ENCODE peak calls at places on chromosomes 1 and 21, in five cellular contexts. I, H, X, T and A are unnamed samples.
A peak's percentile ranks its signal among the peaks of the same experiment; 100 is the strongest.

GRCh38 chr1:172269084-172269483 is 151.4 kb upstream of the C1orf105 start:
- DNase-seq in I (no peak), H (no peak), X (no peak), T (no peak), A (no peak)

GRCh38 chr1:53127546-53127945 is 14.9 kb downstream of the SLC1A7 start:
- DNase-seq in I (no peak), H (no peak), X (no peak), T (no peak), A (no peak)

GRCh38 chr1:244054247-244054923 is 3.3 kb downstream of the ZBTB18 start:
- DNase-seq in I (no peak), H (no peak), X (no peak), T (no peak), A (no peak)

GRCh38 chr1:56551691-56552090 is 27.7 kb downstream of the PLPP3 start:
- DNase-seq in I (no peak), H (no peak), X (no peak), T (no peak), A (no peak)

GRCh38 chr1:79679916-79680315 is 673.4 kb upstream of the ADGRL4 start:
- DNase-seq in I (no peak), H (no peak), X (no peak), T (no peak), A (peak; percentile 22)

GRCh38 chr21:27391990-27392389 is 425.1 kb upstream of the ADAMTS5 start:
- DNase-seq in I (no peak), H (no peak), X (no peak), T (no peak), A (no peak)

GRCh38 chr1:53075206-53075605 is 13.2 kb downstream of the PODN start:
- DNase-seq in I (no peak), H (no peak), X (no peak), T (peak; percentile 7), A (no peak)

GRCh38 chr1:201022824-201023516 is 544 bp downstream of the KIF21B start:
- DNase-seq in I (no peak), H (no peak), X (no peak), T (no peak), A (no peak)

GRCh38 chr1:225772323-225772768 is 5.3 kb upstream of the SRP9 start:
- DNase-seq in I (peak; percentile 81), H (peak; percentile 91), X (no peak), T (peak; percentile 76), A (peak; percentile 89)

GRCh38 chr21:39637197-39637970 is 24.6 kb downstream of the B3GALT5 start:
- DNase-seq in I (no peak), H (no peak), X (no peak), T (no peak), A (no peak)

GRCh38 chr1:177928194-177928593 is 41.7 kb downstream of the SEC16B start:
- DNase-seq in I (peak; percentile 31), H (peak; percentile 35), X (no peak), T (no peak), A (peak; percentile 27)

GRCh38 chr1:245079021-245079609 is 75.7 kb upstream of the KIF26B start:
- DNase-seq in I (peak; percentile 55), H (peak; percentile 52), X (no peak), T (no peak), A (peak; percentile 69)

DNA sequence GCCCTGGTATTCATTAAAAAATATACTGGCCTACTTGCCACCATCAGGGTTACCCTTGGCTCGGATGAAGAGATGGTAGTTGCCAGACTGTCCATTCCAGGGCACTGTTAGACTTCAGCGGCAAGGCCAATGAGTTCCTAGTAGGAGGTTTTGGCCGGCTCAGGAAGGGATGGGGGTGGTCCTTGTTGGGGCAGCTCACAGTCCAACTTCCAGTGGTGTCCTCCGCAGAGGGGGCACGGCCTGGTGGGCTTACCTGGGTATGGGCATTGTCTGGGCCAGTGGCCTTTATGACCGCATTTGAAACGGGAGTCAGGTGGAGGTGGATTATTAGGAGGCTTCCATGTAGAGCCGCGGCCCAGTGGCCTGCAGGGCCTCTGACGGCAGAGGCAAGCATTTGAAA is 139.1 kb upstream of the ETV3 start:
- DNase-seq in I (no peak), H (no peak), X (no peak), T (no peak), A (no peak)
- H3K27me3 ChIP-seq in I (peaks cover 3% of the 10 kb centered on the region), H (no peaks in the 10 kb centered on the region), X (peaks cover 4% of the 10 kb centered on the region), T (peaks cover 92% of the 10 kb centered on the region), A (peaks cover 2% of the 10 kb centered on the region)

GRCh38 chr21:36135391-36136094 is 664 bp downstream of the CBR3 start:
- DNase-seq in I (peak; percentile 74), H (peak; percentile 52), X (peak; percentile 37), T (peak; percentile 83), A (peak; percentile 79)
- H3K4me3 ChIP-seq in I (peak overlapping the region; percentile 70), H (peak overlapping the region; percentile 31), X (peak overlapping the region; percentile 72), T (peak overlapping the region; percentile 75), A (peak overlapping the region; percentile 42)

DNA sequence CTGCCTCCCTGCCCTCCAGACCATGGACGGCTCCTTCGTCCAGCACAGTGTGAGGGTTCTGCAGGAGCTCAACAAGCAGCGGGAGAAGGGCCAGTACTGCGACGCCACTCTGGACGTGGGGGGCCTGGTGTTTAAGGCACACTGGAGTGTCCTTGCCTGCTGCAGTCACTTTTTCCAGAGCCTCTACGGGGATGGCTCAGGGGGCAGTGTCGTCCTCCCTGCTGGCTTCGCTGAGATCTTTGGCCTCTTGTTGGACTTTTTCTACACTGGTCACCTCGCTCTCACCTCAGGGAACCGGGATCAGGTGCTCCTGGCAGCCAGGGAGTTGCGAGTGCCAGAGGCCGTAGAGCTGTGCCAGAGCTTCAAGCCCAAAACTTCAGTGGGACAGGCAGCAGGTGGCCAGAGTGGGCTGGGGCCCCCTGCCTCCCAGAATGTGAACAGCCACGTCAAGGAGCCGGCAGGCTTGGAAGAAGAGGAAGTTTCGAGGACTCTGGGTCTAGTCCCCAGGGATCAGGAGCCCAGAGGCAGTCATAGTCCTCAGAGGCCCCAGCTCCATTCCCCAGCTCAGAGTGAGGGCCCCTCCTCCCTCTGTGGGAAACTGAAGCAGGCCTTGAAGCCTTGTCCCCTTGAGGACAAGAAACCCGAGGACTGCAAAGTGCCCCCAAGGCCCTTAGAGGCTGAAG is 935 bp downstream of the ZBTB48 start:
- DNase-seq in I (no peak), H (no peak), X (no peak), T (no peak), A (no peak)
- TF ChIP-seq CTCF in I (peak; percentile 41), H (no peak), X (no peak), T (no peak), A (peak; percentile 13)

GRCh38 chr21:44840771-44841170 is 22.9 kb upstream of the SUMO3 start:
- DNase-seq in I (no peak), H (no peak), X (no peak), T (no peak), A (no peak)
- H3K27me3 ChIP-seq in I (peaks cover 22% of the 10 kb centered on the region), H (no peaks in the 10 kb centered on the region), X (peaks cover 7% of the 10 kb centered on the region), T (no peaks in the 10 kb centered on the region), A (no peaks in the 10 kb centered on the region)

DNA sequence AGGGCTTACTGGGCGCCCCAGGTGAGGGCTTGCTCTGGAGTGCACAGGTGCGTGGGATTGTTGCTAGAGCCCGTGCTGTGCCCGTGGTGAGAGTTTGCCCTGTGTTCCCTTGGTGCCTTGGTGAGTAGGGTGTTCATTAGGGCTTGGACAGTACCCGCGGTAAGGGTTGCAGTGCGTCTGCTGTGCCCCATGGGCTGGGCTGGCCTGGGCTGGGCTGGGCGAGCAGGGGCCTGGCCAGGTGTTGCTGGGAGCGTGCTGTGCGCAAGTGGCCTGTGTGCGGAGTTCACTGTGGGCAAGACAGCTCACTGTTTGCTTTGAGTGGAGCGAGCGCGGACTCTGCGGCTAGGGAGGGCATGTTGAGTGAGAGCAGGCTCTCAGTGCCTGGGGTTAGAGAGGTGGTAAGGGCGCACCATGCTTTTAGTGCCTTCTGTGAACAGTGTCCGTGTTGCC is 724 bp downstream of the CR1L start:
- DNase-seq in I (no peak), H (no peak), X (no peak), T (no peak), A (no peak)
- H3K4me3 ChIP-seq in I (peak overlapping the region; percentile 54), H (peak overlapping the region; percentile 42), X (peak overlapping the region; percentile 54), T (peak overlapping the region; percentile 76), A (no peak overlapping the region)

GRCh38 chr1:76137746-76138145 is 63.2 kb downstream of the ST6GALNAC3 start:
- DNase-seq in I (no peak), H (no peak), X (no peak), T (no peak), A (no peak)

GRCh38 chr1:76141898-76142297 is 67.4 kb downstream of the ST6GALNAC3 start:
- DNase-seq in I (no peak), H (no peak), X (no peak), T (no peak), A (no peak)

GRCh38 chr1:76142771-76143540 is 68.4 kb downstream of the ST6GALNAC3 start:
- DNase-seq in I (no peak), H (no peak), X (no peak), T (no peak), A (no peak)

GRCh38 chr1:76138217-76138616 is 63.7 kb downstream of the ST6GALNAC3 start:
- DNase-seq in I (no peak), H (no peak), X (no peak), T (no peak), A (no peak)

DNA sequence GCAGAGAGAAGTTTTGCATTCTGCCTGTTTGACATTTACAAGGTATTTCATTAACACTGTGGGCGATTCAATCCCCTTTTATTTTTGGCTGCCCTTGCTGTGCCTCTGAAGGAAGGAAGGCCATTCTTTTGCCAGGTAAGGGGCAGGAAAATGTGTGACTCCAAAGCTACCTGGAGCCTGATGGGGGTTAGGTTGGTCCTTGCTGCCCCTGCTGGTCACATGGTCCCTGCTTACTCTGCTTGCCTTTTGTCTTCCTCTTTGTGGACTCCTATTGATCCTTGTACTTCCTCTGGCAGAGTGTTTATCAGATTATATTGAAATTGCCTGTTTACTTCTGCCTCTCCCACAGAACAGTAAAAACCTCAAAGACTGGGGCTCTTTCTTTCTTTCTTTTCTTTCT is 65.7 kb downstream of the ST6GALNAC3 start:
- DNase-seq in I (no peak), H (no peak), X (no peak), T (no peak), A (no peak)
- TF ChIP-seq CTCF in I (peak; percentile 24), H (no peak), X (no peak), T (no peak), A (no peak)